ENCODE peak calls at places on chromosomes 3 and 15, in five cellular contexts. One of them, this sample, is unnamed.

GRCh38 chr15:71559616-71560015 is 250.7 kb upstream of the NR2E3 start:
- DNase-seq in neural progenitor cell: no peak
- DNase-seq in astrocyte of the spinal cord: no peak
- DNase-seq in stomach: no peak
- DNase-seq in HFF-Myc: no peak
- DNase-seq in this sample: no peak

GRCh38 chr3:63479661-63480035 is 172.8 kb upstream of the SNTN start:
- DNase-seq in neural progenitor cell: no peak
- DNase-seq in astrocyte of the spinal cord: no peak
- DNase-seq in stomach: no peak
- DNase-seq in HFF-Myc: no peak
- DNase-seq in this sample: no peak

GRCh38 chr3:110628650-110629301 is 442.8 kb upstream of the NECTIN3 start:
- DNase-seq in neural progenitor cell: no peak
- DNase-seq in astrocyte of the spinal cord: no peak
- DNase-seq in stomach: no peak
- DNase-seq in HFF-Myc: no peak
- DNase-seq in this sample: no peak

GRCh38 chr15:29377141-29377540 is 107.5 kb upstream of the NSMCE3 start:
- DNase-seq in neural progenitor cell: no peak
- DNase-seq in astrocyte of the spinal cord: no peak
- DNase-seq in stomach: no peak
- DNase-seq in HFF-Myc: no peak
- DNase-seq in this sample: no peak

GRCh38 chr3:167113466-167113865 is 266.6 kb downstream of the ZBBX start:
- DNase-seq in neural progenitor cell: peak; percentile 32
- DNase-seq in astrocyte of the spinal cord: no peak
- DNase-seq in stomach: no peak
- DNase-seq in HFF-Myc: no peak
- DNase-seq in this sample: no peak

GRCh38 chr15:57281357-57281756 is 94.9 kb upstream of the CGNL1 start:
- DNase-seq in neural progenitor cell: no peak
- DNase-seq in astrocyte of the spinal cord: no peak
- DNase-seq in stomach: no peak
- DNase-seq in HFF-Myc: no peak
- DNase-seq in this sample: no peak

GRCh38 chr3:133644768-133645167 is 17.0 kb downstream of the TOPBP1 start:
- DNase-seq in neural progenitor cell: no peak
- DNase-seq in astrocyte of the spinal cord: peak; percentile 87
- DNase-seq in stomach: no peak
- DNase-seq in HFF-Myc: peak; percentile 41
- DNase-seq in this sample: peak; percentile 63

GRCh38 chr3:129199366-129199765 is 15.7 kb upstream of the CNBP start:
- DNase-seq in neural progenitor cell: no peak
- DNase-seq in astrocyte of the spinal cord: no peak
- DNase-seq in stomach: no peak
- DNase-seq in HFF-Myc: no peak
- DNase-seq in this sample: no peak

GRCh38 chr3:150068440-150069157 is 97.9 kb upstream of the PFN2 start:
- DNase-seq in neural progenitor cell: no peak
- DNase-seq in astrocyte of the spinal cord: no peak
- DNase-seq in stomach: no peak
- DNase-seq in HFF-Myc: no peak
- DNase-seq in this sample: peak; percentile 41

GRCh38 chr15:32675474-32675873 is 34.0 kb downstream of the SCG5 start:
- DNase-seq in neural progenitor cell: no peak
- DNase-seq in astrocyte of the spinal cord: no peak
- DNase-seq in stomach: no peak
- DNase-seq in HFF-Myc: no peak
- DNase-seq in this sample: no peak
- TF ChIP-seq CTCF in neural progenitor cell: no peak
- TF ChIP-seq CTCF in astrocyte of the spinal cord: no peak
- TF ChIP-seq CTCF in stomach: no peak
- TF ChIP-seq CTCF in HFF-Myc: no peak
- TF ChIP-seq CTCF in this sample: no peak

GRCh38 chr3:31590650-31591049 is 57.9 kb downstream of the STT3B start:
- DNase-seq in neural progenitor cell: no peak
- DNase-seq in astrocyte of the spinal cord: no peak
- DNase-seq in stomach: no peak
- DNase-seq in HFF-Myc: no peak
- DNase-seq in this sample: no peak
- H3K4me3 ChIP-seq in neural progenitor cell: no peak overlapping the region
- H3K4me3 ChIP-seq in astrocyte of the spinal cord: no peak overlapping the region
- H3K4me3 ChIP-seq in stomach: no peak overlapping the region
- H3K4me3 ChIP-seq in HFF-Myc: no peak overlapping the region
- H3K4me3 ChIP-seq in this sample: no peak overlapping the region

GRCh38 chr15:80475572-80475971 is 71.4 kb downstream of the ARNT2 start:
- DNase-seq in neural progenitor cell: no peak
- DNase-seq in astrocyte of the spinal cord: no peak
- DNase-seq in stomach: no peak
- DNase-seq in HFF-Myc: no peak
- DNase-seq in this sample: no peak
- TF ChIP-seq CTCF in neural progenitor cell: peak; percentile 23
- TF ChIP-seq CTCF in astrocyte of the spinal cord: peak; percentile 25
- TF ChIP-seq CTCF in stomach: no peak
- TF ChIP-seq CTCF in HFF-Myc: peak; percentile 11
- TF ChIP-seq CTCF in this sample: no peak

DNA sequence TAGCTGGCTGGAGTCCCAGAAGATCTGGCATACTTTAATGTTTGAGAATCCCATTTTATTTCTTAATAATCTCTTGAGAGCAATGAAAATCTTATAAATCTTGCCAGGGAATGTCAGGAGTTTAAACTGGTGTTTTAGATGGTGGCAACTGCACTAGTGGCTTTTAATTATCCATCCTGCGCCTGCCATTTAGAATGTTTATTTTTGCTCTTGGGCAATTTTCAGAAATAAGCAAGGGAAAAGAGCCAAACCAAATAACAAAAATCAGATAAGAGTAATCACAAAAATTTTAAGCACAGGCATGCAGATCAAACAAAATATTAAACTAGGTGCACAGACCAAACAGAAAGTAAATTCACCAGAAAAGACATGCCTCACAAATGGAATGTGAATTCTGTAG is 41.9 kb upstream of the UBP1 start:
- DNase-seq in neural progenitor cell: no peak
- DNase-seq in astrocyte of the spinal cord: no peak
- DNase-seq in stomach: no peak
- DNase-seq in HFF-Myc: no peak
- DNase-seq in this sample: no peak
- H3K4me3 ChIP-seq in neural progenitor cell: no peak overlapping the region
- H3K4me3 ChIP-seq in astrocyte of the spinal cord: no peak overlapping the region
- H3K4me3 ChIP-seq in stomach: no peak overlapping the region
- H3K4me3 ChIP-seq in HFF-Myc: no peak overlapping the region
- H3K4me3 ChIP-seq in this sample: no peak overlapping the region

GRCh38 chr3:186277268-186277909 is 84.6 kb downstream of the DGKG start:
- DNase-seq in neural progenitor cell: peak; percentile 50
- DNase-seq in astrocyte of the spinal cord: peak; percentile 67
- DNase-seq in stomach: no peak
- DNase-seq in HFF-Myc: peak; percentile 56
- DNase-seq in this sample: peak; percentile 88
- TF ChIP-seq CTCF in neural progenitor cell: peak; percentile 58
- TF ChIP-seq CTCF in astrocyte of the spinal cord: peak; percentile 55
- TF ChIP-seq CTCF in stomach: no peak
- TF ChIP-seq CTCF in HFF-Myc: peak; percentile 57
- TF ChIP-seq CTCF in this sample: peak; percentile 51

DNA sequence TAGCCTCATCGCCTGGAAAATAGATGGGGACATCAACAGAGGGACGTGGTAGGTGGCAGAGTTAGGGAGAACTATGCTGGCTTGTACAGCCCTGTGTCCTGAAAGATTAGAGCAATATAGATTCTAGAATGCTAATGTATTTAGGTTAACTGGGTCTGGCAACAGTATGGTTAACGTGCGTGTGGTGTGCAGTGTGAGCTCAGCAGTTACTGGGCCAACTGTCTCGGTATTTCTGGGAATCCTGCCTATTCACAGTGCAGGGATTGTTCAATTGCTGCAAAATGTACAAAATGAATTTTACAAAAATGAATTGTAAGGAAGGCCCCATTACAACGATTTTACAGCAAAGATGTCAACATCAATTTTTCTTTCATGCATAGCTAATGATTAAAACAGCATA is 20.6 kb downstream of the MEIS2 start:
- DNase-seq in neural progenitor cell: no peak
- DNase-seq in astrocyte of the spinal cord: peak; percentile 70
- DNase-seq in stomach: no peak
- DNase-seq in HFF-Myc: no peak
- DNase-seq in this sample: no peak
- H3K4me3 ChIP-seq in neural progenitor cell: no peak overlapping the region
- H3K4me3 ChIP-seq in astrocyte of the spinal cord: no peak overlapping the region
- H3K4me3 ChIP-seq in stomach: no peak overlapping the region
- H3K4me3 ChIP-seq in HFF-Myc: no peak overlapping the region
- H3K4me3 ChIP-seq in this sample: no peak overlapping the region

GRCh38 chr15:79122943-79123342 is 32.4 kb upstream of the RASGRF1 start:
- DNase-seq in neural progenitor cell: no peak
- DNase-seq in astrocyte of the spinal cord: no peak
- DNase-seq in stomach: no peak
- DNase-seq in HFF-Myc: no peak
- DNase-seq in this sample: no peak
- TF ChIP-seq CTCF in neural progenitor cell: no peak
- TF ChIP-seq CTCF in astrocyte of the spinal cord: no peak
- TF ChIP-seq CTCF in stomach: no peak
- TF ChIP-seq CTCF in HFF-Myc: no peak
- TF ChIP-seq CTCF in this sample: no peak

GRCh38 chr3:127542441-127542952 is 48.0 kb downstream of the TPRA1 start:
- DNase-seq in neural progenitor cell: no peak
- DNase-seq in astrocyte of the spinal cord: no peak
- DNase-seq in stomach: peak; percentile 96
- DNase-seq in HFF-Myc: no peak
- DNase-seq in this sample: no peak

GRCh38 chr3:127538569-127538968 is 52.0 kb downstream of the TPRA1 start:
- DNase-seq in neural progenitor cell: no peak
- DNase-seq in astrocyte of the spinal cord: no peak
- DNase-seq in stomach: no peak
- DNase-seq in HFF-Myc: no peak
- DNase-seq in this sample: no peak

GRCh38 chr3:127536818-127537810 is 53.4 kb downstream of the TPRA1 start:
- DNase-seq in neural progenitor cell: peak; percentile 69
- DNase-seq in astrocyte of the spinal cord: no peak
- DNase-seq in stomach: no peak
- DNase-seq in HFF-Myc: no peak
- DNase-seq in this sample: no peak

GRCh38 chr3:127541320-127541719 is 49.2 kb downstream of the TPRA1 start:
- DNase-seq in neural progenitor cell: no peak
- DNase-seq in astrocyte of the spinal cord: no peak
- DNase-seq in stomach: peak; percentile 58
- DNase-seq in HFF-Myc: no peak
- DNase-seq in this sample: no peak

GRCh38 chr3:127539366-127540060 is 51.0 kb downstream of the TPRA1 start:
- DNase-seq in neural progenitor cell: no peak
- DNase-seq in astrocyte of the spinal cord: no peak
- DNase-seq in stomach: no peak
- DNase-seq in HFF-Myc: no peak
- DNase-seq in this sample: no peak
- H3K4me3 ChIP-seq in neural progenitor cell: no peak overlapping the region
- H3K4me3 ChIP-seq in astrocyte of the spinal cord: no peak overlapping the region
- H3K4me3 ChIP-seq in stomach: no peak overlapping the region
- H3K4me3 ChIP-seq in HFF-Myc: no peak overlapping the region
- H3K4me3 ChIP-seq in this sample: no peak overlapping the region

This sample was measured in foreskin fibroblast.